ENCODE peak calls at places on chromosomes 12 and 14, in seven cellular contexts. One of them, this sample, is unnamed.

GRCh38 chr12:83676896-83677295 is 990.2 kb downstream of the TMTC2 start:
- DNase-seq in epithelial cell of esophagus: no peak
- DNase-seq in activated B cell treated with CpG ODN at 0.5 μM for 24 hours: no peak
- DNase-seq in sigmoid colon: no peak
- DNase-seq in right lobe of liver: no peak
- DNase-seq in CD4-positive, alpha-beta T cell: no peak
- DNase-seq in adrenal gland: no peak
- DNase-seq in this sample: no peak

GRCh38 chr12:111643428-111643826 is 42.3 kb downstream of the BRAP start:
- DNase-seq in right lobe of liver: no peak
- DNase-seq in adrenal gland: peak
- DNase-seq in sigmoid colon: no peak
- DNase-seq in activated B cell treated with CpG ODN at 0.5 μM for 24 hours: no peak
- DNase-seq in CD4-positive, alpha-beta T cell: no peak
- DNase-seq in epithelial cell of esophagus: no peak
- DNase-seq in this sample: no peak

GRCh38 chr12:64900540-64900939 is 76.1 kb downstream of the TBC1D30 start:
- DNase-seq in adrenal gland: no peak
- DNase-seq in epithelial cell of esophagus: peak
- DNase-seq in right lobe of liver: peak
- DNase-seq in CD4-positive, alpha-beta T cell: no peak
- DNase-seq in activated B cell treated with CpG ODN at 0.5 μM for 24 hours: no peak
- DNase-seq in sigmoid colon: no peak
- DNase-seq in this sample: peak

GRCh38 chr12:76080729-76081415 is 3.6 kb downstream of the NAP1L1 start:
- DNase-seq in activated B cell treated with CpG ODN at 0.5 μM for 24 hours: no peak
- DNase-seq in adrenal gland: no peak
- DNase-seq in sigmoid colon: no peak
- DNase-seq in CD4-positive, alpha-beta T cell: no peak
- DNase-seq in right lobe of liver: no peak
- DNase-seq in epithelial cell of esophagus: no peak
- DNase-seq in this sample: no peak

GRCh38 chr12:52139579-52140062 is 52.2 kb downstream of the KRT80 start:
- DNase-seq in activated B cell treated with CpG ODN at 0.5 μM for 24 hours: no peak
- DNase-seq in CD4-positive, alpha-beta T cell: no peak
- DNase-seq in adrenal gland: no peak
- DNase-seq in epithelial cell of esophagus: peak
- DNase-seq in sigmoid colon: no peak
- DNase-seq in right lobe of liver: no peak
- DNase-seq in this sample: peak

GRCh38 chr14:88668448-88669116 is 105.7 kb downstream of the ZC3H14 start:
- DNase-seq in sigmoid colon: no peak
- DNase-seq in adrenal gland: no peak
- DNase-seq in activated B cell treated with CpG ODN at 0.5 μM for 24 hours: no peak
- DNase-seq in epithelial cell of esophagus: no peak
- DNase-seq in CD4-positive, alpha-beta T cell: no peak
- DNase-seq in right lobe of liver: no peak
- DNase-seq in this sample: no peak

GRCh38 chr12:40693503-40693863 is 1.2 kb downstream of the CNTN1 start:
- DNase-seq in right lobe of liver: no peak
- DNase-seq in CD4-positive, alpha-beta T cell: no peak
- DNase-seq in sigmoid colon: peak
- DNase-seq in adrenal gland: peak
- DNase-seq in activated B cell treated with CpG ODN at 0.5 μM for 24 hours: no peak
- DNase-seq in epithelial cell of esophagus: peak
- DNase-seq in this sample: peak

GRCh38 chr14:99273025-99273723 is 1.2 kb upstream of the BCL11B start:
- DNase-seq in activated B cell treated with CpG ODN at 0.5 μM for 24 hours: no peak
- DNase-seq in right lobe of liver: no peak
- DNase-seq in epithelial cell of esophagus: peak
- DNase-seq in CD4-positive, alpha-beta T cell: no peak
- DNase-seq in adrenal gland: no peak
- DNase-seq in sigmoid colon: no peak
- DNase-seq in this sample: peak

GRCh38 chr14:64478634-64479250 is 13.4 kb downstream of the AKAP5 start:
- DNase-seq in activated B cell treated with CpG ODN at 0.5 μM for 24 hours: no peak
- DNase-seq in sigmoid colon: no peak
- DNase-seq in CD4-positive, alpha-beta T cell: no peak
- DNase-seq in epithelial cell of esophagus: peak
- DNase-seq in adrenal gland: no peak
- DNase-seq in right lobe of liver: no peak
- DNase-seq in this sample: peak

GRCh38 chr14:61653507-61653906 is 41.8 kb upstream of the HIF1A start:
- DNase-seq in sigmoid colon: peak
- DNase-seq in epithelial cell of esophagus: peak
- DNase-seq in right lobe of liver: peak
- DNase-seq in CD4-positive, alpha-beta T cell: no peak
- DNase-seq in activated B cell treated with CpG ODN at 0.5 μM for 24 hours: no peak
- DNase-seq in adrenal gland: peak
- DNase-seq in this sample: peak

GRCh38 chr12:89179983-89180382 is 172.3 kb downstream of the DUSP6 start:
- DNase-seq in CD4-positive, alpha-beta T cell: no peak
- DNase-seq in sigmoid colon: peak
- DNase-seq in right lobe of liver: no peak
- DNase-seq in epithelial cell of esophagus: peak
- DNase-seq in adrenal gland: peak
- DNase-seq in activated B cell treated with CpG ODN at 0.5 μM for 24 hours: no peak
- DNase-seq in this sample: peak

GRCh38 chr12:111424793-111425251 is 19.1 kb downstream of the SH2B3 start:
- DNase-seq in sigmoid colon: no peak
- DNase-seq in right lobe of liver: no peak
- DNase-seq in epithelial cell of esophagus: no peak
- DNase-seq in activated B cell treated with CpG ODN at 0.5 μM for 24 hours: no peak
- DNase-seq in adrenal gland: no peak
- DNase-seq in CD4-positive, alpha-beta T cell: no peak
- DNase-seq in this sample: no peak

GRCh38 chr12:6370576-6370935 is 4.8 kb downstream of the SCNN1A start:
- DNase-seq in CD4-positive, alpha-beta T cell: no peak
- DNase-seq in sigmoid colon: peak
- DNase-seq in right lobe of liver: no peak
- DNase-seq in activated B cell treated with CpG ODN at 0.5 μM for 24 hours: no peak
- DNase-seq in adrenal gland: no peak
- DNase-seq in epithelial cell of esophagus: no peak
- DNase-seq in this sample: no peak

GRCh38 chr14:64754685-64755084 is 50.5 kb downstream of the PLEKHG3 start:
- DNase-seq in CD4-positive, alpha-beta T cell: no peak
- DNase-seq in right lobe of liver: no peak
- DNase-seq in sigmoid colon: no peak
- DNase-seq in activated B cell treated with CpG ODN at 0.5 μM for 24 hours: no peak
- DNase-seq in adrenal gland: no peak
- DNase-seq in epithelial cell of esophagus: no peak
- DNase-seq in this sample: no peak

GRCh38 chr12:41497362-41497761 is 309.2 kb downstream of the PDZRN4 start:
- DNase-seq in right lobe of liver: no peak
- DNase-seq in epithelial cell of esophagus: no peak
- DNase-seq in sigmoid colon: no peak
- DNase-seq in activated B cell treated with CpG ODN at 0.5 μM for 24 hours: no peak
- DNase-seq in adrenal gland: no peak
- DNase-seq in CD4-positive, alpha-beta T cell: no peak
- DNase-seq in this sample: no peak

GRCh38 chr12:55043542-55043941 is 23.8 kb downstream of the NEUROD4 start:
- DNase-seq in epithelial cell of esophagus: no peak
- DNase-seq in adrenal gland: peak
- DNase-seq in CD4-positive, alpha-beta T cell: no peak
- DNase-seq in sigmoid colon: no peak
- DNase-seq in activated B cell treated with CpG ODN at 0.5 μM for 24 hours: no peak
- DNase-seq in right lobe of liver: no peak
- DNase-seq in this sample: no peak

GRCh38 chr14:92651106-92651792 is 97.2 kb downstream of the LGMN start:
- DNase-seq in sigmoid colon: no peak
- DNase-seq in right lobe of liver: peak
- DNase-seq in activated B cell treated with CpG ODN at 0.5 μM for 24 hours: peak
- DNase-seq in adrenal gland: no peak
- DNase-seq in epithelial cell of esophagus: no peak
- DNase-seq in CD4-positive, alpha-beta T cell: peak
- DNase-seq in this sample: no peak

GRCh38 chr14:56168007-56168616 is 49.9 kb downstream of the PELI2 start:
- DNase-seq in adrenal gland: no peak
- DNase-seq in right lobe of liver: no peak
- DNase-seq in activated B cell treated with CpG ODN at 0.5 μM for 24 hours: no peak
- DNase-seq in epithelial cell of esophagus: peak
- DNase-seq in sigmoid colon: no peak
- DNase-seq in CD4-positive, alpha-beta T cell: no peak
- DNase-seq in this sample: no peak

GRCh38 chr12:47219243-47219642 is 139.5 kb upstream of the AMIGO2 start:
- DNase-seq in adrenal gland: no peak
- DNase-seq in activated B cell treated with CpG ODN at 0.5 μM for 24 hours: no peak
- DNase-seq in right lobe of liver: no peak
- DNase-seq in sigmoid colon: no peak
- DNase-seq in epithelial cell of esophagus: peak
- DNase-seq in CD4-positive, alpha-beta T cell: no peak
- DNase-seq in this sample: peak

GRCh38 chr12:49518914-49519573 is 19.8 kb upstream of the KCNH3 start:
- DNase-seq in activated B cell treated with CpG ODN at 0.5 μM for 24 hours: no peak
- DNase-seq in CD4-positive, alpha-beta T cell: no peak
- DNase-seq in sigmoid colon: no peak
- DNase-seq in right lobe of liver: no peak
- DNase-seq in adrenal gland: peak
- DNase-seq in epithelial cell of esophagus: peak
- DNase-seq in this sample: no peak

GRCh38 chr14:54683882-54684794 is 117.2 kb downstream of the SAMD4A start:
- DNase-seq in CD4-positive, alpha-beta T cell: no peak
- DNase-seq in sigmoid colon: peak
- DNase-seq in epithelial cell of esophagus: peak
- DNase-seq in right lobe of liver: no peak
- DNase-seq in adrenal gland: no peak
- DNase-seq in activated B cell treated with CpG ODN at 0.5 μM for 24 hours: no peak
- DNase-seq in this sample: peak

GRCh38 chr12:20142295-20142694 is 226.0 kb upstream of the PDE3A start:
- DNase-seq in CD4-positive, alpha-beta T cell: no peak
- DNase-seq in adrenal gland: no peak
- DNase-seq in sigmoid colon: no peak
- DNase-seq in epithelial cell of esophagus: no peak
- DNase-seq in right lobe of liver: no peak
- DNase-seq in activated B cell treated with CpG ODN at 0.5 μM for 24 hours: no peak
- DNase-seq in this sample: no peak

GRCh38 chr14:37603688-37604251 is 8.3 kb downstream of the TTC6 start:
- DNase-seq in activated B cell treated with CpG ODN at 0.5 μM for 24 hours: no peak
- DNase-seq in epithelial cell of esophagus: no peak
- DNase-seq in right lobe of liver: no peak
- DNase-seq in CD4-positive, alpha-beta T cell: no peak
- DNase-seq in sigmoid colon: no peak
- DNase-seq in adrenal gland: no peak
- DNase-seq in this sample: no peak

GRCh38 chr14:84646791-84647500 is 883.0 kb upstream of the FLRT2 start:
- DNase-seq in right lobe of liver: no peak
- DNase-seq in CD4-positive, alpha-beta T cell: no peak
- DNase-seq in sigmoid colon: no peak
- DNase-seq in activated B cell treated with CpG ODN at 0.5 μM for 24 hours: no peak
- DNase-seq in epithelial cell of esophagus: peak
- DNase-seq in adrenal gland: no peak
- DNase-seq in this sample: no peak

GRCh38 chr12:76777765-76778216 is 13.9 kb downstream of the ZDHHC17 start:
- DNase-seq in activated B cell treated with CpG ODN at 0.5 μM for 24 hours: no peak
- DNase-seq in right lobe of liver: no peak
- DNase-seq in epithelial cell of esophagus: peak
- DNase-seq in sigmoid colon: no peak
- DNase-seq in adrenal gland: no peak
- DNase-seq in CD4-positive, alpha-beta T cell: no peak
- DNase-seq in this sample: no peak

GRCh38 chr12:53995311-53996187 is 4.4 kb upstream of the HOXC9 start:
- DNase-seq in activated B cell treated with CpG ODN at 0.5 μM for 24 hours: no peak
- DNase-seq in right lobe of liver: no peak
- DNase-seq in sigmoid colon: no peak
- DNase-seq in adrenal gland: no peak
- DNase-seq in epithelial cell of esophagus: no peak
- DNase-seq in CD4-positive, alpha-beta T cell: no peak
- DNase-seq in this sample: peak
- TF ChIP-seq CTCF in activated B cell treated with CpG ODN at 0.5 μM for 24 hours: no peak
- TF ChIP-seq CTCF in right lobe of liver: no peak
- TF ChIP-seq CTCF in sigmoid colon: no peak
- TF ChIP-seq CTCF in adrenal gland: no peak
- TF ChIP-seq CTCF in epithelial cell of esophagus: no peak
- TF ChIP-seq CTCF in CD4-positive, alpha-beta T cell: no peak
- TF ChIP-seq CTCF in this sample: no peak

GRCh38 chr12:112836736-112837628 is 45.4 kb downstream of the RPH3A start:
- DNase-seq in adrenal gland: no peak
- DNase-seq in sigmoid colon: no peak
- DNase-seq in activated B cell treated with CpG ODN at 0.5 μM for 24 hours: no peak
- DNase-seq in right lobe of liver: no peak
- DNase-seq in CD4-positive, alpha-beta T cell: no peak
- DNase-seq in epithelial cell of esophagus: peak
- DNase-seq in this sample: no peak
- TF ChIP-seq CTCF in adrenal gland: no peak
- TF ChIP-seq CTCF in sigmoid colon: no peak
- TF ChIP-seq CTCF in activated B cell treated with CpG ODN at 0.5 μM for 24 hours: no peak
- TF ChIP-seq CTCF in right lobe of liver: no peak
- TF ChIP-seq CTCF in CD4-positive, alpha-beta T cell: no peak
- TF ChIP-seq CTCF in epithelial cell of esophagus: no peak
- TF ChIP-seq CTCF in this sample: no peak

DNA sequence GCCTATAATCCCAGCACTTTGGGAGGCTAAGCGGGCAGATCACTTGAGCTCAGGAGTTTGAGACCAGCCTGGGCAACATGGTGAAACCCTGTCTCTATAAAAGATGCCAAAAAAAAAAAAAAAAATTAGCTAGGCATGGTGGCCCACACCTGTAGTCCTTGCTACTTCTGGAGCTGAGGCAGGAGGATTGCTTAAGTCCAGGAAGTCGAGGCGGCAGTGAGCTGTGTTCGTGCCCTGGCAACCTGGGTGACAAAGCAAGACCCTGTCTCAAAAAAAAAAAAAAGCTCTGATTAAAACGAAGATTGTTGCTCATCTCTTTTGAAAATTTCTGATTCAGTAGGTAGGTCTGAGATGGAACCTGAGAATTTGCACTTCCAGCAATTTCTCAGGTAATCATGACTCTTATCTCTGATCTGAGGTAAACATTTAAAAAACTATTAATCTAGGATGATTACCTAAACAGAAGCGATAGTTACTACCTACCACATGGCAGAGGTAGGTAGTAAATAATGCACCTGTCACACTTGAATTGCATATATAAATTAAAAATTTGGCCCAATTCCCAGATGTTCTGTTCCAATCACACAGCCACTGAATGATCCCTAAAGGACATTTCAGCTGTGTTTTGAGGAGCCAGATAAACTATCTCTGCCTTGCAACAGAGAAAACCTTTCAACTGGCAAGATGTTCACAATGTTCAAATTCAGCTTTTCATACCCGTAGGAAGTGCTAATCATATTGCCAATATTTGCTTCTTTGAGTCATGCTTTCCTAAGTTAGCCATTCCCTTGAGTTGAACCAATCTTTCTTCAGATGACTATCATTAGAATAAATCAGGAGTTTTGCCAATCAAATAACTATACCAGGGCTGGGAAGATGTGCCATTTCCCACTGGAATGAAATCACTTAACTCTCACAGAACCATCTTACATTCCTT is 4.2 kb upstream of the TEP1 start:
- DNase-seq in CD4-positive, alpha-beta T cell: no peak
- DNase-seq in adrenal gland: no peak
- DNase-seq in epithelial cell of esophagus: no peak
- DNase-seq in right lobe of liver: no peak
- DNase-seq in sigmoid colon: no peak
- DNase-seq in activated B cell treated with CpG ODN at 0.5 μM for 24 hours: no peak
- DNase-seq in this sample: no peak
- TF ChIP-seq CTCF in CD4-positive, alpha-beta T cell: no peak
- TF ChIP-seq CTCF in adrenal gland: no peak
- TF ChIP-seq CTCF in epithelial cell of esophagus: no peak
- TF ChIP-seq CTCF in right lobe of liver: no peak
- TF ChIP-seq CTCF in sigmoid colon: no peak
- TF ChIP-seq CTCF in activated B cell treated with CpG ODN at 0.5 μM for 24 hours: no peak
- TF ChIP-seq CTCF in this sample: no peak

GRCh38 chr12:108495054-108495453 is 20.0 kb upstream of the FICD start:
- DNase-seq in CD4-positive, alpha-beta T cell: no peak
- DNase-seq in activated B cell treated with CpG ODN at 0.5 μM for 24 hours: no peak
- DNase-seq in sigmoid colon: no peak
- DNase-seq in epithelial cell of esophagus: peak
- DNase-seq in adrenal gland: no peak
- DNase-seq in right lobe of liver: no peak
- DNase-seq in this sample: no peak
- TF ChIP-seq CTCF in CD4-positive, alpha-beta T cell: no peak
- TF ChIP-seq CTCF in activated B cell treated with CpG ODN at 0.5 μM for 24 hours: no peak
- TF ChIP-seq CTCF in sigmoid colon: no peak
- TF ChIP-seq CTCF in epithelial cell of esophagus: peak
- TF ChIP-seq CTCF in adrenal gland: peak
- TF ChIP-seq CTCF in right lobe of liver: peak
- TF ChIP-seq CTCF in this sample: peak

This sample was measured in RWPE1.